ENCODE peak calls at places on chromosome X, in five cellular contexts. B, U, C, R and E are unnamed samples.

GRCh38 chrX:136268051-136269048 is 17.1 kb upstream of the MAP7D3 start:
- DNase-seq in B (no peak), U (no peak), C (no peak), R (no peak), E (peak)

GRCh38 chrX:145729635-145730034 is 88.0 kb upstream of the SLITRK2 start:
- DNase-seq in B (no peak), U (no peak), C (no peak), R (no peak), E (no peak)

GRCh38 chrX:78708171-78708570 is 39.3 kb upstream of the LPAR4 start:
- DNase-seq in B (no peak), U (no peak), C (peak), R (no peak), E (peak)

GRCh38 chrX:136310411-136310810 is 9.6 kb downstream of the ADGRG4 start:
- DNase-seq in B (no peak), U (no peak), C (no peak), R (no peak), E (peak)

GRCh38 chrX:129193357-129193756 is 329.9 kb downstream of the SMARCA1 start:
- DNase-seq in B (no peak), U (no peak), C (no peak), R (no peak), E (no peak)

GRCh38 chrX:74119016-74119910 is 184.7 kb upstream of the ZCCHC13 start:
- DNase-seq in B (no peak), U (no peak), C (no peak), R (no peak), E (peak)

GRCh38 chrX:16125520-16126149 is 2.3 kb downstream of the GRPR start:
- DNase-seq in B (no peak), U (no peak), C (no peak), R (no peak), E (no peak)

GRCh38 chrX:136166221-136166855 is 19.0 kb downstream of the FHL1 start:
- DNase-seq in B (no peak), U (no peak), C (no peak), R (no peak), E (peak)

GRCh38 chrX:134484039-134484438 is 24.1 kb downstream of the HPRT1 start:
- DNase-seq in B (no peak), U (no peak), C (no peak), R (no peak), E (peak)

GRCh38 chrX:46179748-46180147 is 365.5 kb downstream of the ZNF674 start:
- DNase-seq in B (no peak), U (no peak), C (no peak), R (no peak), E (no peak)

GRCh38 chrX:101507986-101508385 is 22.7 kb downstream of the ARMCX4 start:
- DNase-seq in B (no peak), U (no peak), C (no peak), R (no peak), E (no peak)

GRCh38 chrX:40173662-40174593 is 76.2 kb upstream of the BCOR start:
- DNase-seq in B (peak), U (peak), C (peak), R (no peak), E (no peak)

GRCh38 chrX:104187931-104188330 is 21.7 kb downstream of the FAM199X start:
- DNase-seq in B (peak), U (no peak), C (no peak), R (no peak), E (no peak)

GRCh38 chrX:154730271-154730883 is 20.5 kb downstream of the GAB3 start:
- DNase-seq in B (no peak), U (no peak), C (no peak), R (no peak), E (peak)

GRCh38 chrX:10582215-10582733 is 38.1 kb downstream of the MID1 start:
- DNase-seq in B (no peak), U (no peak), C (no peak), R (no peak), E (peak)

GRCh38 chrX:11040405-11040804 is 70.7 kb upstream of the HCCS start:
- DNase-seq in B (no peak), U (no peak), C (no peak), R (no peak), E (no peak)

GRCh38 chrX:86148594-86148993 is 343 bp downstream of the DACH2 start:
- DNase-seq in B (peak), U (no peak), C (no peak), R (no peak), E (no peak)

GRCh38 chrX:152904151-152905080 is 6.5 kb downstream of the ZNF185 start:
- DNase-seq in B (peak), U (peak), C (no peak), R (no peak), E (peak)

GRCh38 chrX:15493118-15494082 is at the start of gene PIR:
- DNase-seq in B (peak), U (peak), C (peak), R (peak), E (peak)

GRCh38 chrX:1261285-1261684 is 7.3 kb upstream of the CSF2RA start:
- DNase-seq in B (peak), U (no peak), C (no peak), R (no peak), E (no peak)

GRCh38 chrX:68409154-68409553 is 24.1 kb downstream of the OPHN1 start:
- DNase-seq in B (no peak), U (no peak), C (no peak), R (no peak), E (no peak)

GRCh38 chrX:21658152-21658737 is at the start of gene KLHL34:
- DNase-seq in B (peak), U (no peak), C (no peak), R (no peak), E (no peak)

GRCh38 chrX:39492495-39493162 is 605.1 kb downstream of the BCOR start:
- DNase-seq in B (no peak), U (no peak), C (no peak), R (no peak), E (no peak)

DNA sequence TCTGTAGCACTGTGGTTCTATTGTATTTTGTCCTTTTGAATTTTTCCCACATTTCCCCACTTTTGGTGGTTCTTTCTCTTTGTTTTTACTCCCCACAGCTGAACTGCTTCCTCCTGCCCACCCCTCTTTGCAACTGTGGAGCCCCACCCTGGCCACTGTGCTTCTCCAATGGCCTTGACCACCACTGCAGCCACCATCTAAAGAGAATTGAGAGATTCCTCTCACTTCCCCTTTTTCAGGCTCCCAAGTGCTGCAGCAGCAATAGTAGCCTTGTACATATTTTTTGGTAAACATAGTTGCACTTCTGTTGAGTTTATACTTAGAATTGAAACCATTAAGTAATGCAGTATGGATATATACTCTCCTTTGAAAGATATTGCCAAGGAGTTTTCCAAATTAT is 51.3 kb upstream of the FRMPD3 start:
- DNase-seq in B (no peak), U (no peak), C (no peak), R (no peak), E (no peak)
- TF ChIP-seq CTCF in B (no peak), U (no peak), C (no peak), R (no peak), E (no peak)

DNA sequence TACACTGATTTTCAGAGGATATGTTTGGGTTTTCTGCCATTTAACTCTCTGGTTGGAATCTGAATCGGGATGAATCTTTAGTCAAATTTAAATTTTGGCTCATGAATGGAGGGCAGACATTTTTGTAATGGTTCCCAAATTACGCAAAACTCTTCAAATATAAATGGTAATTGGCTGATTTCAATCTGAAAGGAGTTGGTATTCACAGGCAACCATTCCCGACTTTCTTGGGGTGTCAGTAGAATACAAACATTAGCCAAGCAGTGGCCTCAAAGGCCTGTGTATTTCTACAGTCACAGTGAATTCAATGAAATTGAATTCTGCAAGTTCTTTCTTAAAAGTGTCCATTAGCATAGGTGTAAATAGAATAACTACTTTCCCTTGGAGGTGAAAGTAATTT is 668.8 kb upstream of the PRKX start:
- DNase-seq in B (no peak), U (no peak), C (no peak), R (no peak), E (no peak)
- H3K4me3 ChIP-seq in B (no peak), U (no peak), C (no peak), R (no peak), E (no peak)

GRCh38 chrX:19515615-19516105 is 352 bp upstream of the MAP3K15 start:
- DNase-seq in B (peak), U (no peak), C (no peak), R (no peak), E (no peak)
- TF ChIP-seq CTCF in B (no peak), U (peak), C (peak), R (no peak), E (no peak)

DNA sequence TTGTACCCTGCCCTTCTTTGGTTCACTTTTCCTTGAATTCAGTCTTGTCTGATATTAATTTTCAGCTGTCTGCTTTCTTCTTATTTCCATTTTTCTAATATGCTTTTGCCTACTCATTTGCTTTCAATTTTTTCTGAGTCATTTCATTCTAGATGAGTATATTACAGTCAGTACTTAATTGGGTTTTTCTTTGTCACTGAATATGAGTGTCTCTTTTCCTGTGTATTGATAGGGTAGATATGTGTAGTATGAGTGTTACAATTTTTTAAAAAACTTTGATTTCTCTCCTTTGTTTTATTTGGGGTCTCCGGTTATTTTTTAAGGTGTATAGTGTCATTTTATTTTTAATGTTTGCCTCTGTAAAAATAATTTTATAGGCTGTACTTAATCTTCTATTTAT is 222.2 kb downstream of the IDS start:
- DNase-seq in B (no peak), U (no peak), C (no peak), R (no peak), E (no peak)
- H3K4me3 ChIP-seq in B (no peak), U (no peak), C (no peak), R (no peak), E (no peak)

GRCh38 chrX:72716766-72717165 is 2.7 kb upstream of the PHKA1 start:
- DNase-seq in B (no peak), U (no peak), C (no peak), R (no peak), E (no peak)

GRCh38 chrX:72712094-72712755 is 1.9 kb downstream of the PHKA1 start:
- DNase-seq in B (no peak), U (no peak), C (no peak), R (no peak), E (peak)

GRCh38 chrX:72713130-72713529 is 976 bp downstream of the PHKA1 start:
- DNase-seq in B (no peak), U (no peak), C (no peak), R (no peak), E (no peak)

GRCh38 chrX:72715546-72715945 is 1.4 kb upstream of the PHKA1 start:
- DNase-seq in B (no peak), U (no peak), C (no peak), R (no peak), E (no peak)

DNA sequence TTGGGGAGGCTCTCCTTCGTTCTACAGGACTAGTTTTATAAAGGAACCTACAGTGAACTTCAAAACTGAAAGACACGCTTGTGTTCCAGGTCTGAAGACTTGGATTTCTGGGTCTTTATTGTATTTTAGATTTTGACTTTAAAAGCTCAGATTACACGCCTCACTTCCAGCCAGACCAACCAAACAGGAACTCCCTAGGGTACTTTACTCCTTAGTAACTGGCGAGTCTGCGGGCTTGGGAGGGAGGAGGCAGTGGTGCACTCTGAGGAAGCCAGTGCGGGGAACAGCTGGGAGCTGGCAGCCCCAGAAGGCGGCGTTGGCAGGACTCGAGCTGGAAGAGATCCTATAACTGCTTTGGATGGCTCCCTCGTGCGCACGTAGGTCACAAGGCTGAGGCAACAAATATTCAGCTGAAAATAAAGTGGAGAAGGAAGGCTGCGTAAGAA is 388 bp upstream of the PHKA1 start:
- DNase-seq in B (peak), U (peak), C (peak), R (peak), E (peak)
- TF ChIP-seq CTCF in B (no peak), U (no peak), C (no peak), R (no peak), E (no peak)

DNA sequence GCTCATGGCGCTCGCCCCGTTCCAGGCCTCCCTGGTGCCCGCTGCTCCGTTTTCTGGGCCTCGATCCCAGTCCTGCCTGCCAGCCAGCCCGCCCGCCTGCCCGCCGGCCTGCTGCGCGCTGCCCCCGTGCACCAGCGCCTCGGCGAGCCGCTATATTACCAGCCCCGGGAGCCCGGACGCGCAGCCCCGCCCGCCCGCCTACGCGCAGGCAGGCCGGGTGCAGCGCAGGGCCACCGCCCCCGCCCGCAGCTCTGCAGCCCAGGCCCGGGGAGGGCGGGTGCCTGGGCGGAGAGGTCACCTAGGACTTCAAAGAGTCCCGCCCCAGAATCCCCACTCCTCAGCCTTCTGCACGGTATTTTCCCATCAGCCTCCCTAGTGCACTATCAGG is at the start of gene MAOB:
- DNase-seq in B (no peak), U (peak), C (peak), R (peak), E (no peak)
- H3K4me3 ChIP-seq in B (peak), U (peak), C (peak), R (peak), E (no peak)

DNA sequence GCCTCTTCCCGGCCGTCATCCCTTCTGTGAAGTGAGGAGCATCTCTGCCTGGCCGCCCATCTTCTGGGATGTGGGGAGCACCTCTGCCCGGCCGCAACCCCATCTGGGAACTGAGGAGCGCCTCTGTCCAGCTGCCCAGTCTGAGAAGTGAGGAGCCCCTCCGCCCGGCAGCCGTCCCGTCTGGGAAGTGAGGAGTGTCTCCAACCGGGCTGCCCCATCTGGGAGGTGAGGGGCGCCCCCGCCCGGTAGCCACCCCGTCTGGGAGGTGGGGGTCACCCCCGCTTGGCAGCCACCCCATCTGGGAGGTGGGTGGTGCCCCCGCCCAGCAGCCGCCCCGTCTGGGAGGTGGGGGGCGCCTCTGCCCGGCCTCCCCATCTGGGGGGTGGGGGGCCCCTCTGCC is 142.3 kb downstream of the LAS1L start:
- DNase-seq in B (no peak), U (no peak), C (no peak), R (no peak), E (no peak)
- TF ChIP-seq CTCF in B (no peak), U (no peak), C (no peak), R (no peak), E (no peak)

DNA sequence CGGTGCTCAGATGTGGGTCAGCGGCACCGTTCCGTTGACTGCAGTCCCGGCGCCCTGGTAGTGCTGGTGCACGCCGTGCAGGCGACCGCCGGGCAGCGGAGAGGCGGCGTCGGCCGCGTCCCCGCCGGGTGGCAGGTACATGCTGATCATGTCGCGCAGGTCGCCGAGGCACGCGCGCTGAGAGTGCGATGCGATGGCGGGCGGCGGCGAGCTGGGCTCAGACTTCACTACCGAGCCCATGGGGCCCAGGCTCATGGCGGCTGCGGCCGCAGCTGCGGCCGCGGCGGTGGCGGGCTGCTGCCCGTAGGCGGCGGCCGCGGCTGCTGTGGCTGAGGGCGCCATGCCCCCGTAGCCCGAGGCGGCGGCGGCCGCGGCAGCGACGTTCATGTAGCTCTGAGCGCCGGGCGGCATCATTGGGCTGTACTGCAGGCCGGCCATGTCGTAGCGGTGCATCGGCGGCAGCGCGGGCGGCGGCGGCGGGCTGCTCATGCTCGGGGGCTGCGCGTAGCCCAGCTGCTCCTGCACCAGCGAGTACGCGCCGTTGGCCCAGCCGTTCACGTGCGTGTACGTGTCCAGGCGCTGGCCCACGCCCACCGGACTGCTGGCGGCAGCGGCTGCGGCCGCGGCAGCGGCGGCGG is 1.0 kb downstream of the SOX3 start:
- DNase-seq in B (no peak), U (no peak), C (no peak), R (no peak), E (peak)
- H3K4me3 ChIP-seq in B (peak), U (no peak), C (no peak), R (peak), E (no peak)